ENCODE peak calls at places on chromosomes 5 and 9, in four cellular contexts. V is fibroblast of lung, B is hepatocyte, G is Karpas-422. M is an unnamed sample.

GRCh38 chr5:140570058-140570457 is 5.4 kb downstream of the SLC35A4 start:
- DNase-seq in V (no peak), B (no peak), G (no peak), M (no peak)

GRCh38 chr5:115265220-115265619 is 2.5 kb upstream of the PGGT1B start:
- DNase-seq in V (no peak), B (no peak), G (no peak), M (no peak)

GRCh38 chr9:70352802-70353201 is 61.7 kb downstream of the KLF9 start:
- DNase-seq in V (peak; percentile 48), B (no peak), G (no peak), M (no peak)

GRCh38 chr9:8825600-8826147 is 1026.1 kb upstream of the DMAC1 start:
- DNase-seq in V (no peak), B (no peak), G (no peak), M (no peak)

GRCh38 chr5:113118765-113119164 is 142.2 kb downstream of the DCP2 start:
- DNase-seq in V (no peak), B (no peak), G (no peak), M (no peak)

GRCh38 chr5:75091597-75091996 is 39.2 kb upstream of the GCNT4 start:
- DNase-seq in V (no peak), B (no peak), G (no peak), M (peak; percentile 11)

GRCh38 chr9:69671904-69672827 is at the start of gene APBA1:
- DNase-seq in V (peak; percentile 55), B (peak; percentile 85), G (no peak), M (no peak)

GRCh38 chr9:38068616-38068865 is 486 bp downstream of the SHB start:
- DNase-seq in V (peak; percentile 58), B (peak; percentile 82), G (peak; percentile 79), M (peak; percentile 29)

GRCh38 chr5:135205616-135206349 is 171.8 kb upstream of the PITX1 start:
- DNase-seq in V (peak; percentile 67), B (no peak), G (no peak), M (no peak)

GRCh38 chr5:160434022-160434531 is 12.4 kb downstream of the PTTG1 start:
- DNase-seq in V (no peak), B (peak; percentile 64), G (peak; percentile 85), M (no peak)

GRCh38 chr5:121273818-121274433 is 577.8 kb upstream of the FTMT start:
- DNase-seq in V (peak; percentile 91), B (peak; percentile 63), G (no peak), M (peak; percentile 93)

GRCh38 chr5:61313960-61314681 is 17.9 kb upstream of the ZSWIM6 start:
- DNase-seq in V (peak; percentile 90), B (peak; percentile 62), G (no peak), M (peak; percentile 87)

GRCh38 chr9:4228606-4229005 is 71.3 kb downstream of the GLIS3 start:
- DNase-seq in V (peak; percentile 70), B (peak; percentile 48), G (peak; percentile 56), M (peak; percentile 51)

GRCh38 chr9:134568756-134569155 is 72.8 kb upstream of the COL5A1 start:
- DNase-seq in V (peak; percentile 77), B (peak; percentile 13), G (no peak), M (no peak)

GRCh38 chr5:65817936-65818335 is 95.9 kb downstream of the NLN start:
- DNase-seq in V (no peak), B (no peak), G (no peak), M (no peak)

GRCh38 chr9:14400658-14400995 is 86.7 kb upstream of the NFIB start:
- DNase-seq in V (peak; percentile 94), B (peak; percentile 28), G (no peak), M (peak; percentile 78)

GRCh38 chr5:53302524-53302923 is 177.9 kb upstream of the FST start:
- DNase-seq in V (peak; percentile 56), B (no peak), G (no peak), M (no peak)

GRCh38 chr9:129140397-129141065 is 29.3 kb downstream of the PTPA start:
- DNase-seq in V (peak; percentile 69), B (peak; percentile 68), G (peak; percentile 84), M (peak; percentile 49)

GRCh38 chr9:123036886-123037540 is 3.5 kb downstream of the GPR21 start:
- DNase-seq in V (peak; percentile 43), B (no peak), G (no peak), M (no peak)

GRCh38 chr5:528625-529511 is 4.6 kb upstream of the SLC9A3 start:
- DNase-seq in V (no peak), B (no peak), G (peak; percentile 79), M (no peak)

GRCh38 chr9:137459601-137460362 is 648 bp upstream of the NSMF start:
- DNase-seq in V (no peak), B (no peak), G (peak; percentile 55), M (no peak)

GRCh38 chr5:171938358-171938757 is 68.1 kb downstream of the FBXW11 start:
- DNase-seq in V (no peak), B (no peak), G (no peak), M (no peak)

GRCh38 chr5:2946315-2946714 is 194.8 kb upstream of the IRX2 start:
- DNase-seq in V (no peak), B (no peak), G (no peak), M (no peak)

GRCh38 chr9:109934499-109935214 is 154.7 kb downstream of the PALM2AKAP2 start:
- DNase-seq in V (peak; percentile 65), B (no peak), G (no peak), M (no peak)

GRCh38 chr9:76581752-76582151 is 122.8 kb downstream of the GCNT1 start:
- DNase-seq in V (no peak), B (peak; percentile 33), G (no peak), M (no peak)

GRCh38 chr5:38607396-38607795 is 51.0 kb upstream of the LIFR start:
- DNase-seq in V (peak; percentile 99), B (peak; percentile 61), G (no peak), M (peak; percentile 49)

GRCh38 chr9:18405240-18405639 is 68.7 kb upstream of the ADAMTSL1 start:
- DNase-seq in V (no peak), B (no peak), G (no peak), M (peak; percentile 8)

GRCh38 chr5:151745071-151745705 is 13.2 kb downstream of the ATOX1 start:
- DNase-seq in V (peak; percentile 77), B (no peak), G (no peak), M (peak; percentile 99)

GRCh38 chr5:65924366-65925093 is 1.8 kb upstream of the ERBIN start:
- DNase-seq in V (no peak), B (no peak), G (no peak), M (peak; percentile 1)

GRCh38 chr5:14810941-14811573 is 60.5 kb downstream of the ANKH start:
- DNase-seq in V (no peak), B (no peak), G (no peak), M (no peak)

GRCh38 chr9:97985058-97985861 is 2.1 kb downstream of the ANP32B start:
- DNase-seq in V (peak; percentile 47), B (no peak), G (peak; percentile 85), M (peak; percentile 25)

GRCh38 chr5:148268556-148268955 is at the start of gene SPINK13:
- DNase-seq in V (peak; percentile 78), B (peak; percentile 61), G (no peak), M (peak; percentile 95)

GRCh38 chr9:22039258-22039657 is 30.2 kb upstream of the CDKN2B start:
- DNase-seq in V (peak; percentile 40), B (no peak), G (no peak), M (peak; percentile 21)

GRCh38 chr5:167802755-167803431 is 488.6 kb upstream of the WWC1 start:
- DNase-seq in V (no peak), B (no peak), G (no peak), M (no peak)

GRCh38 chr5:167442922-167443321 is 848.5 kb upstream of the WWC1 start:
- DNase-seq in V (peak; percentile 79), B (no peak), G (no peak), M (no peak)

GRCh38 chr5:169861934-169862333 is 118.4 kb downstream of the INSYN2B start:
- DNase-seq in V (peak; percentile 91), B (peak; percentile 8), G (no peak), M (peak; percentile 79)

GRCh38 chr5:178068293-178068692 is 45.0 kb upstream of the N4BP3 start:
- DNase-seq in V (no peak), B (no peak), G (peak; percentile 45), M (no peak)

GRCh38 chr5:181053760-181054122 is 13.7 kb downstream of the BTNL9 start:
- DNase-seq in V (no peak), B (no peak), G (no peak), M (peak; percentile 22)

GRCh38 chr5:80961376-80962281 is 1.5 kb downstream of the RASGRF2 start:
- DNase-seq in V (peak; percentile 47), B (no peak), G (no peak), M (no peak)

GRCh38 chr5:80959768-80960442 is at the start of gene RASGRF2:
- DNase-seq in V (peak; percentile 54), B (peak; percentile 74), G (peak; percentile 38), M (no peak)

GRCh38 chr5:80959138-80959537 is 1.0 kb upstream of the RASGRF2 start:
- DNase-seq in V (no peak), B (no peak), G (no peak), M (no peak)

GRCh38 chr5:80962630-80963520 is 2.7 kb downstream of the RASGRF2 start:
- DNase-seq in V (peak; percentile 19), B (no peak), G (no peak), M (no peak)

GRCh38 chr5:80960531-80961375 is 590 bp downstream of the RASGRF2 start:
- DNase-seq in V (peak; percentile 47), B (peak; percentile 44), G (no peak), M (no peak)
- H2AFZ ChIP-seq in V (peak overlapping the region; percentile 85), B (peak overlapping the region; percentile 36), G (no peak overlapping the region), M (no peak overlapping the region)

GRCh38 chr9:96817973-96818372 is 36.3 kb downstream of the ZNF782 start:
- DNase-seq in V (no peak), B (no peak), G (no peak), M (no peak)

GRCh38 chr9:96813607-96814006 is 35.7 kb upstream of the ZNF510 start:
- DNase-seq in V (no peak), B (no peak), G (no peak), M (no peak)

GRCh38 chr9:96818535-96818934 is 35.8 kb downstream of the ZNF782 start:
- DNase-seq in V (peak; percentile 9), B (no peak), G (no peak), M (no peak)
- H3K9me3 ChIP-seq in V (peaks cover 2% of the 10 kb centered on the region), B (peaks cover 80% of the 10 kb centered on the region), G (peaks cover 62% of the 10 kb centered on the region), M (peaks cover 57% of the 10 kb centered on the region)

DNA sequence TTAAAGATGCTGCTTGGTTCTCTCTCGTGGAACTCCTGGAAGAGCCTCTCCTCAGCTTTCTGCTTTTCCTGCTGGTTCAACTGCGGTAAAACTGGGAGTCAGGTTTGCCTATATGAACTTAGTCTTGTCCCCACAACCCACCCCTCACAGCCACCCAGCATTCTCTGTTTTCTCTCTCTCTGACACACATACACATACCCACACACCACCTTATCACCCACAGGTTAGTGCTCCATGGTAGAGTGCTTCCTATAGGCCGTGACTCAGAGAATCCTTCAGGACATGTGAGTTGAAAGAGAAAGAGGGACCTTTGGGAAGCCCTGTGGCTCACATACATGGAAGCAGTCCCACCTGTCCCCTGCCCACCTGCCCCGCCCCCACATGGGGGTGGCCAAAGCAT is 35.6 kb downstream of the TRPC7 start:
- DNase-seq in V (no peak), B (no peak), G (no peak), M (no peak)
- H3K4me3 ChIP-seq in V (no peak overlapping the region), B (no peak overlapping the region), G (no peak overlapping the region), M (no peak overlapping the region)

GRCh38 chr5:149999359-149999758 is 1.1 kb downstream of the TIGD6 start:
- DNase-seq in V (no peak), B (no peak), G (peak; percentile 51), M (no peak)
- H2AFZ ChIP-seq in V (no peak overlapping the region), B (no peak overlapping the region), G (peak overlapping the region; percentile 46), M (no peak overlapping the region)